ENCODE peak calls at places on chromosome 1, in nine cellular contexts. Q is germinal center; E is activated CD8-positive, alpha-beta memory T cell treated with anti-CD3 and anti-CD28 coated beads for 24 hours; H is Kasumi-1; X is lower lobe of right lung; J is NCI-H187; B is hypothalamus; V is GM04503; M is AG04450. S is an unnamed sample.

GRCh38 chr1:151472852-151473731 is 13.8 kb upstream of the POGZ start:
- DNase-seq in Q (peak), E (peak), H (no peak), X (peak), J (no peak), B (no peak), V (no peak), M (no peak), S (peak)

GRCh38 chr1:12556957-12557935 is 60.8 kb downstream of the DHRS3 start:
- DNase-seq in Q (no peak), E (no peak), H (no peak), X (no peak), J (no peak), B (no peak), V (peak), M (no peak), S (no peak)

GRCh38 chr1:41366428-41367101 is 5.3 kb downstream of the FOXO6 start:
- DNase-seq in Q (no peak), E (peak), H (no peak), X (no peak), J (no peak), B (peak), V (no peak), M (no peak), S (no peak)

GRCh38 chr1:222736972-222737371 is at the start of gene FAM177B:
- DNase-seq in Q (no peak), E (no peak), H (no peak), X (no peak), J (no peak), B (no peak), V (no peak), M (no peak), S (no peak)

GRCh38 chr1:114505148-114505561 is 5.8 kb downstream of the TRIM33 start:
- DNase-seq in Q (no peak), E (no peak), H (peak), X (no peak), J (no peak), B (no peak), V (no peak), M (no peak), S (no peak)

GRCh38 chr1:223269006-223269405 is 95.0 kb downstream of the SUSD4 start:
- DNase-seq in Q (no peak), E (no peak), H (no peak), X (no peak), J (no peak), B (no peak), V (no peak), M (no peak), S (no peak)

GRCh38 chr1:228303596-228303995 is 95.8 kb downstream of the OBSCN start:
- DNase-seq in Q (no peak), E (no peak), H (no peak), X (peak), J (no peak), B (no peak), V (no peak), M (no peak), S (no peak)

GRCh38 chr1:53286950-53287349 is 40.9 kb downstream of the LRP8 start:
- DNase-seq in Q (no peak), E (no peak), H (no peak), X (no peak), J (no peak), B (no peak), V (no peak), M (no peak), S (no peak)

GRCh38 chr1:176904057-176904815 is 260.3 kb downstream of the ASTN1 start:
- DNase-seq in Q (no peak), E (no peak), H (no peak), X (no peak), J (no peak), B (no peak), V (no peak), M (no peak), S (no peak)

GRCh38 chr1:112692681-112693080 is 14.2 kb downstream of the RHOC start:
- DNase-seq in Q (no peak), E (no peak), H (no peak), X (no peak), J (no peak), B (no peak), V (no peak), M (no peak), S (no peak)

GRCh38 chr1:88398338-88398737 is 285.7 kb upstream of the PKN2 start:
- DNase-seq in Q (no peak), E (no peak), H (no peak), X (no peak), J (no peak), B (no peak), V (no peak), M (no peak), S (no peak)

GRCh38 chr1:67953301-67953700 is 97.1 kb downstream of the DIRAS3 start:
- DNase-seq in Q (no peak), E (no peak), H (no peak), X (no peak), J (no peak), B (no peak), V (no peak), M (no peak), S (no peak)

GRCh38 chr1:210499956-210500355 is 171.3 kb downstream of the HHAT start:
- DNase-seq in Q (no peak), E (no peak), H (no peak), X (no peak), J (no peak), B (no peak), V (no peak), M (no peak), S (no peak)

GRCh38 chr1:22261580-22261979 is 118.7 kb upstream of the WNT4 start:
- DNase-seq in Q (no peak), E (no peak), H (no peak), X (no peak), J (no peak), B (no peak), V (no peak), M (no peak), S (no peak)

GRCh38 chr1:11138952-11139351 is 39.3 kb upstream of the EXOSC10 start:
- DNase-seq in Q (no peak), E (no peak), H (no peak), X (no peak), J (no peak), B (no peak), V (peak), M (no peak), S (no peak)

GRCh38 chr1:170012920-170013319 is 61.6 kb downstream of the KIFAP3 start:
- DNase-seq in Q (no peak), E (no peak), H (no peak), X (no peak), J (no peak), B (no peak), V (no peak), M (no peak), S (no peak)

GRCh38 chr1:219518168-219518905 is 94.6 kb downstream of the ZC3H11B start:
- DNase-seq in Q (no peak), E (no peak), H (no peak), X (no peak), J (no peak), B (no peak), V (peak), M (no peak), S (no peak)

GRCh38 chr1:27321813-27322568 is at the start of gene TMEM222:
- DNase-seq in Q (peak), E (peak), H (peak), X (peak), J (peak), B (peak), V (peak), M (peak), S (peak)

GRCh38 chr1:28078680-28079626 is 9.5 kb downstream of the EYA3 start:
- DNase-seq in Q (no peak), E (no peak), H (no peak), X (no peak), J (no peak), B (no peak), V (no peak), M (no peak), S (no peak)

GRCh38 chr1:109935451-109935900 is 24.8 kb downstream of the CSF1 start:
- DNase-seq in Q (no peak), E (no peak), H (no peak), X (no peak), J (no peak), B (no peak), V (no peak), M (no peak), S (no peak)

S was measured in esophagus muscularis mucosa.